ENCODE peak calls at places on chromosomes 2 and 18, in five cellular contexts. U is ovary, Z is stomach, Y is HepG2, V is tibial nerve. R is an unnamed sample.

GRCh38 chr18:26442139-26442538 is 106.2 kb downstream of the KCTD1 start:
- DNase-seq in U (no peak), Z (no peak), Y (no peak), V (no peak), R (no peak)

GRCh38 chr2:98524168-98524567 is 79.5 kb downstream of the INPP4A start:
- DNase-seq in U (no peak), Z (no peak), Y (no peak), V (no peak), R (no peak)

GRCh38 chr2:113230531-113230930 is 48.2 kb downstream of the PAX8 start:
- DNase-seq in U (no peak), Z (no peak), Y (no peak), V (no peak), R (no peak)

GRCh38 chr2:179031731-179032408 is 18.1 kb downstream of the CCDC141 start:
- DNase-seq in U (no peak), Z (no peak), Y (no peak), V (no peak), R (no peak)

GRCh38 chr2:47226124-47227040 is 71.3 kb upstream of the STPG4 start:
- DNase-seq in U (no peak), Z (no peak), Y (peak; percentile 84), V (no peak), R (no peak)

GRCh38 chr2:142992843-142993242 is 115.4 kb downstream of the KYNU start:
- DNase-seq in U (no peak), Z (no peak), Y (no peak), V (no peak), R (no peak)

GRCh38 chr2:9675369-9676351 is 44.9 kb upstream of the YWHAQ start:
- DNase-seq in U (no peak), Z (no peak), Y (no peak), V (no peak), R (no peak)

GRCh38 chr2:182642328-182642727 is 73.7 kb upstream of the DNAJC10 start:
- DNase-seq in U (peak; percentile 31), Z (peak; percentile 33), Y (peak; percentile 11), V (peak; percentile 23), R (peak; percentile 72)

GRCh38 chr18:12015697-12016062 is 34.4 kb downstream of the IMPA2 start:
- DNase-seq in U (no peak), Z (peak; percentile 86), Y (no peak), V (no peak), R (peak; percentile 90)

GRCh38 chr18:706438-706837 is 6.0 kb downstream of the ENOSF1 start:
- DNase-seq in U (no peak), Z (no peak), Y (no peak), V (no peak), R (no peak)

GRCh38 chr2:154740360-154740759 is 41.9 kb downstream of the KCNJ3 start:
- DNase-seq in U (no peak), Z (no peak), Y (no peak), V (no peak), R (no peak)

GRCh38 chr18:76821356-76821874 is 942 bp upstream of the ZNF236 start:
- DNase-seq in U (no peak), Z (no peak), Y (no peak), V (no peak), R (no peak)

GRCh38 chr2:191976436-191976835 is 129.5 kb upstream of the CAVIN2 start:
- DNase-seq in U (no peak), Z (no peak), Y (no peak), V (no peak), R (no peak)

GRCh38 chr18:44246001-44246400 is 434.7 kb upstream of the SETBP1 start:
- DNase-seq in U (no peak), Z (no peak), Y (no peak), V (no peak), R (no peak)

GRCh38 chr2:199457147-199458016 is at the start of gene SATB2:
- DNase-seq in U (no peak), Z (no peak), Y (no peak), V (no peak), R (peak; percentile 67)

GRCh38 chr18:54069729-54070128 is 154.7 kb downstream of the MBD2 start:
- DNase-seq in U (no peak), Z (no peak), Y (no peak), V (no peak), R (no peak)

GRCh38 chr2:240930631-240931318 is 24.6 kb downstream of the CROCC2 start:
- DNase-seq in U (peak; percentile 11), Z (peak; percentile 17), Y (no peak), V (no peak), R (peak; percentile 46)

GRCh38 chr2:160388464-160389263 is 104.9 kb downstream of the RBMS1 start:
- DNase-seq in U (no peak), Z (peak; percentile 30), Y (no peak), V (peak; percentile 64), R (peak; percentile 77)

GRCh38 chr2:231676243-231676642 is 32.1 kb upstream of the PTMA start:
- DNase-seq in U (no peak), Z (no peak), Y (no peak), V (no peak), R (no peak)

GRCh38 chr18:68757121-68757520 is 40.8 kb upstream of the CCDC102B start:
- DNase-seq in U (no peak), Z (no peak), Y (no peak), V (no peak), R (no peak)

GRCh38 chr2:240435457-240435954 is at the start of gene GPC1:
- DNase-seq in U (peak; percentile 73), Z (peak; percentile 74), Y (peak; percentile 40), V (peak; percentile 39), R (peak; percentile 85)

GRCh38 chr18:32612651-32613050 is 142.0 kb upstream of the GAREM1 start:
- DNase-seq in U (no peak), Z (no peak), Y (no peak), V (no peak), R (no peak)

GRCh38 chr18:25349926-25350560 is 1.9 kb downstream of the ZNF521 start:
- DNase-seq in U (peak; percentile 55), Z (no peak), Y (no peak), V (no peak), R (peak; percentile 68)

GRCh38 chr2:109351164-109351756 is 222.3 kb downstream of the SH3RF3 start:
- DNase-seq in U (no peak), Z (peak; percentile 82), Y (no peak), V (no peak), R (peak; percentile 82)

GRCh38 chr2:42367835-42368234 is 6.8 kb upstream of the COX7A2L start:
- DNase-seq in U (no peak), Z (no peak), Y (no peak), V (no peak), R (no peak)

GRCh38 chr2:112147796-112148195 is 9.6 kb downstream of the FBLN7 start:
- DNase-seq in U (no peak), Z (peak; percentile 16), Y (no peak), V (no peak), R (no peak)

GRCh38 chr2:9213477-9214051 is 7.0 kb downstream of the ASAP2 start:
- DNase-seq in U (no peak), Z (no peak), Y (no peak), V (no peak), R (no peak)

GRCh38 chr2:80145499-80145898 is 159.1 kb downstream of the LRRTM1 start:
- DNase-seq in U (no peak), Z (no peak), Y (no peak), V (no peak), R (no peak)

GRCh38 chr2:47288864-47289263 is 114.1 kb upstream of the MSH2 start:
- DNase-seq in U (no peak), Z (no peak), Y (no peak), V (no peak), R (no peak)

GRCh38 chr2:106054880-106055655 is 139.0 kb downstream of the UXS1 start:
- DNase-seq in U (no peak), Z (no peak), Y (no peak), V (no peak), R (no peak)

GRCh38 chr2:241532733-241533601 is 24.6 kb upstream of the STK25 start:
- DNase-seq in U (no peak), Z (no peak), Y (no peak), V (no peak), R (no peak)

GRCh38 chr18:51149605-51150429 is 47.7 kb downstream of the MEX3C start:
- DNase-seq in U (no peak), Z (no peak), Y (no peak), V (no peak), R (no peak)

GRCh38 chr18:24685232-24685959 is 225.0 kb downstream of the HRH4 start:
- DNase-seq in U (no peak), Z (no peak), Y (no peak), V (no peak), R (no peak)

GRCh38 chr2:239669181-239669898 is 268.5 kb upstream of the HDAC4 start:
- DNase-seq in U (no peak), Z (no peak), Y (no peak), V (no peak), R (no peak)

GRCh38 chr2:109475531-109476210 is 138.1 kb downstream of the SEPTIN10 start:
- DNase-seq in U (no peak), Z (no peak), Y (no peak), V (no peak), R (no peak)

GRCh38 chr2:217147751-217148318 is 288.0 kb upstream of the TNP1 start:
- DNase-seq in U (no peak), Z (no peak), Y (no peak), V (no peak), R (no peak)
- TF ChIP-seq EP300 in U (no peak), Z (no peak), Y (no peak), V (no peak), R (no peak)

GRCh38 chr2:136305517-136306192 is 187.7 kb upstream of the CXCR4 start:
- DNase-seq in U (no peak), Z (no peak), Y (no peak), V (no peak), R (no peak)
- TF ChIP-seq EP300 in U (no peak), Z (no peak), Y (no peak), V (no peak), R (no peak)

GRCh38 chr2:237099804-237100203 is 14.1 kb downstream of the COPS8 start:
- DNase-seq in U (no peak), Z (no peak), Y (no peak), V (no peak), R (no peak)

GRCh38 chr2:237101118-237101979 is 15.7 kb downstream of the COPS8 start:
- DNase-seq in U (no peak), Z (no peak), Y (no peak), V (no peak), R (no peak)

GRCh38 chr2:237097911-237098702 is 12.4 kb downstream of the COPS8 start:
- DNase-seq in U (no peak), Z (no peak), Y (no peak), V (no peak), R (no peak)

GRCh38 chr2:237097326-237097910 is 11.7 kb downstream of the COPS8 start:
- DNase-seq in U (no peak), Z (no peak), Y (no peak), V (no peak), R (no peak)

DNA sequence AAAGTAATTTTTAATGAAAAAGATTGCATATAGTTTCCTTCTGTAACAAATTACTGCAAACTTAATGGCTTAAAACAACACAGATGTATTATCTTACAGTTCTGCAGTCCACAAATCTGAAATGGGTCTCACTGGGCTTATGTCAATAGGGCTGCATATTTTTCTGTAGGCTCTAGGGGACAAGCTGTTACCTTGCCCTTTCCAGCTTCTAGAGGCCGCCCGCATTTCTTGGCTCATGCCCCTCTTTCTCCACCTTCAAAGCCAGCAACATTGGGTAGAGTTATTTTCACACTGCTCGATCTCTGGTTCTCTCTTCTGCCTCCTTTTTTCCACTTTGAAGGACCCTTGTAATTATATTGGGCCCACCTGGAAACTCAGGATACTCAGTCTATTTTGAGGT is 16.7 kb downstream of the COPS8 start:
- DNase-seq in U (no peak), Z (no peak), Y (no peak), V (no peak), R (no peak)
- TF ChIP-seq EP300 in U (no peak), Z (no peak), Y (no peak), V (no peak), R (no peak)

GRCh38 chr2:120828832-120829632 is 93.4 kb downstream of the GLI2 start:
- DNase-seq in U (no peak), Z (no peak), Y (no peak), V (no peak), R (peak; percentile 44)
- TF ChIP-seq EP300 in U (no peak), Z (no peak), Y (no peak), V (no peak), R (no peak)

R was measured in sigmoid colon.